ENCODE peak calls at places on chromosomes 7 and 10, in nine cellular contexts. One of them, this sample, is unnamed.

GRCh38 chr7:42292991-42293521 is 56.0 kb upstream of the GLI3 start:
- DNase-seq in fibroblast of lung: no peak
- DNase-seq in activated CD8-positive, alpha-beta T cell treated with anti-CD3 and anti-CD28 coated beads, Interleukin-2, amount 10 ng/mL, durations not matched to agents 7 days and 5 days: no peak
- DNase-seq in NCI-H1105: no peak
- DNase-seq in AG08395: no peak
- DNase-seq in BJ: no peak
- DNase-seq in EL: no peak
- DNase-seq in NCI-H774: no peak
- DNase-seq in kidney tubule cell: no peak
- DNase-seq in this sample: no peak

GRCh38 chr7:24922099-24922773 is 57.7 kb downstream of the OSBPL3 start:
- DNase-seq in NCI-H1105: no peak
- DNase-seq in AG08395: peak; percentile 52
- DNase-seq in BJ: peak; percentile 30
- DNase-seq in EL: peak; percentile 43
- DNase-seq in kidney tubule cell: peak; percentile 50
- DNase-seq in activated CD8-positive, alpha-beta T cell treated with anti-CD3 and anti-CD28 coated beads, Interleukin-2, amount 10 ng/mL, durations not matched to agents 7 days and 5 days: no peak
- DNase-seq in fibroblast of lung: no peak
- DNase-seq in NCI-H774: no peak
- DNase-seq in this sample: no peak

GRCh38 chr10:109939253-109939961 is 16.1 kb upstream of the XPNPEP1 start:
- DNase-seq in AG08395: no peak
- DNase-seq in activated CD8-positive, alpha-beta T cell treated with anti-CD3 and anti-CD28 coated beads, Interleukin-2, amount 10 ng/mL, durations not matched to agents 7 days and 5 days: no peak
- DNase-seq in kidney tubule cell: no peak
- DNase-seq in BJ: no peak
- DNase-seq in EL: no peak
- DNase-seq in fibroblast of lung: no peak
- DNase-seq in NCI-H1105: no peak
- DNase-seq in NCI-H774: no peak
- DNase-seq in this sample: no peak

GRCh38 chr10:132938472-132939329 is 3.7 kb downstream of the CFAP46 start:
- DNase-seq in kidney tubule cell: peak; percentile 13
- DNase-seq in EL: no peak
- DNase-seq in NCI-H1105: no peak
- DNase-seq in fibroblast of lung: no peak
- DNase-seq in NCI-H774: no peak
- DNase-seq in AG08395: peak; percentile 15
- DNase-seq in BJ: no peak
- DNase-seq in activated CD8-positive, alpha-beta T cell treated with anti-CD3 and anti-CD28 coated beads, Interleukin-2, amount 10 ng/mL, durations not matched to agents 7 days and 5 days: no peak
- DNase-seq in this sample: no peak

GRCh38 chr10:114694735-114695134 is 36.7 kb upstream of the ABLIM1 start:
- DNase-seq in EL: peak; percentile 35
- DNase-seq in fibroblast of lung: no peak
- DNase-seq in NCI-H774: no peak
- DNase-seq in activated CD8-positive, alpha-beta T cell treated with anti-CD3 and anti-CD28 coated beads, Interleukin-2, amount 10 ng/mL, durations not matched to agents 7 days and 5 days: peak; percentile 27
- DNase-seq in NCI-H1105: no peak
- DNase-seq in kidney tubule cell: peak; percentile 19
- DNase-seq in BJ: no peak
- DNase-seq in AG08395: no peak
- DNase-seq in this sample: no peak

GRCh38 chr7:140961117-140961516 is 36.4 kb upstream of the BRAF start:
- DNase-seq in kidney tubule cell: no peak
- DNase-seq in BJ: no peak
- DNase-seq in fibroblast of lung: no peak
- DNase-seq in NCI-H774: no peak
- DNase-seq in NCI-H1105: no peak
- DNase-seq in AG08395: no peak
- DNase-seq in EL: no peak
- DNase-seq in activated CD8-positive, alpha-beta T cell treated with anti-CD3 and anti-CD28 coated beads, Interleukin-2, amount 10 ng/mL, durations not matched to agents 7 days and 5 days: no peak
- DNase-seq in this sample: no peak

GRCh38 chr10:71587941-71588573 is 131.5 kb downstream of the C10orf105 start:
- DNase-seq in AG08395: no peak
- DNase-seq in EL: no peak
- DNase-seq in NCI-H774: no peak
- DNase-seq in fibroblast of lung: peak; percentile 25
- DNase-seq in kidney tubule cell: no peak
- DNase-seq in activated CD8-positive, alpha-beta T cell treated with anti-CD3 and anti-CD28 coated beads, Interleukin-2, amount 10 ng/mL, durations not matched to agents 7 days and 5 days: no peak
- DNase-seq in NCI-H1105: no peak
- DNase-seq in BJ: no peak
- DNase-seq in this sample: no peak

GRCh38 chr10:125083576-125083920 is 76.8 kb downstream of the CTBP2 start:
- DNase-seq in NCI-H1105: no peak
- DNase-seq in activated CD8-positive, alpha-beta T cell treated with anti-CD3 and anti-CD28 coated beads, Interleukin-2, amount 10 ng/mL, durations not matched to agents 7 days and 5 days: no peak
- DNase-seq in NCI-H774: no peak
- DNase-seq in fibroblast of lung: peak; percentile 85
- DNase-seq in EL: peak; percentile 93
- DNase-seq in AG08395: peak; percentile 68
- DNase-seq in kidney tubule cell: peak; percentile 96
- DNase-seq in BJ: peak; percentile 71
- DNase-seq in this sample: peak; percentile 62

GRCh38 chr7:33852838-33853237 is 52.5 kb upstream of the BMPER start:
- DNase-seq in NCI-H774: no peak
- DNase-seq in NCI-H1105: no peak
- DNase-seq in AG08395: no peak
- DNase-seq in BJ: no peak
- DNase-seq in EL: no peak
- DNase-seq in activated CD8-positive, alpha-beta T cell treated with anti-CD3 and anti-CD28 coated beads, Interleukin-2, amount 10 ng/mL, durations not matched to agents 7 days and 5 days: no peak
- DNase-seq in kidney tubule cell: no peak
- DNase-seq in fibroblast of lung: no peak
- DNase-seq in this sample: no peak

GRCh38 chr10:101001225-101002035 is 1.8 kb downstream of the LZTS2 start:
- DNase-seq in NCI-H774: no peak
- DNase-seq in EL: peak; percentile 92
- DNase-seq in AG08395: peak; percentile 92
- DNase-seq in fibroblast of lung: peak; percentile 93
- DNase-seq in BJ: peak; percentile 73
- DNase-seq in activated CD8-positive, alpha-beta T cell treated with anti-CD3 and anti-CD28 coated beads, Interleukin-2, amount 10 ng/mL, durations not matched to agents 7 days and 5 days: no peak
- DNase-seq in kidney tubule cell: peak; percentile 93
- DNase-seq in NCI-H1105: no peak
- DNase-seq in this sample: peak; percentile 93

GRCh38 chr10:68756246-68756645 is 35.2 kb downstream of the CCAR1 start:
- DNase-seq in fibroblast of lung: no peak
- DNase-seq in AG08395: no peak
- DNase-seq in kidney tubule cell: no peak
- DNase-seq in NCI-H774: no peak
- DNase-seq in BJ: no peak
- DNase-seq in EL: no peak
- DNase-seq in NCI-H1105: no peak
- DNase-seq in activated CD8-positive, alpha-beta T cell treated with anti-CD3 and anti-CD28 coated beads, Interleukin-2, amount 10 ng/mL, durations not matched to agents 7 days and 5 days: no peak
- DNase-seq in this sample: no peak

GRCh38 chr10:86229378-86229777 is 137.2 kb downstream of the GRID1 start:
- DNase-seq in EL: no peak
- DNase-seq in fibroblast of lung: peak; percentile 55
- DNase-seq in BJ: no peak
- DNase-seq in NCI-H1105: no peak
- DNase-seq in activated CD8-positive, alpha-beta T cell treated with anti-CD3 and anti-CD28 coated beads, Interleukin-2, amount 10 ng/mL, durations not matched to agents 7 days and 5 days: no peak
- DNase-seq in kidney tubule cell: peak; percentile 49
- DNase-seq in AG08395: no peak
- DNase-seq in NCI-H774: no peak
- DNase-seq in this sample: no peak

GRCh38 chr10:59393349-59393748 is 31.0 kb upstream of the FAM13C start:
- DNase-seq in activated CD8-positive, alpha-beta T cell treated with anti-CD3 and anti-CD28 coated beads, Interleukin-2, amount 10 ng/mL, durations not matched to agents 7 days and 5 days: no peak
- DNase-seq in NCI-H774: no peak
- DNase-seq in NCI-H1105: no peak
- DNase-seq in BJ: no peak
- DNase-seq in EL: peak; percentile 10
- DNase-seq in AG08395: peak; percentile 3
- DNase-seq in fibroblast of lung: peak; percentile 40
- DNase-seq in kidney tubule cell: peak; percentile 51
- DNase-seq in this sample: no peak

GRCh38 chr10:53619678-53620077 is 847.1 kb upstream of the MBL2 start:
- DNase-seq in NCI-H774: no peak
- DNase-seq in BJ: no peak
- DNase-seq in kidney tubule cell: peak; percentile 7
- DNase-seq in AG08395: no peak
- DNase-seq in activated CD8-positive, alpha-beta T cell treated with anti-CD3 and anti-CD28 coated beads, Interleukin-2, amount 10 ng/mL, durations not matched to agents 7 days and 5 days: no peak
- DNase-seq in fibroblast of lung: peak; percentile 19
- DNase-seq in NCI-H1105: no peak
- DNase-seq in EL: no peak
- DNase-seq in this sample: no peak

GRCh38 chr10:86523348-86523747 is 1.8 kb upstream of the WAPL start:
- DNase-seq in BJ: no peak
- DNase-seq in NCI-H1105: no peak
- DNase-seq in kidney tubule cell: peak; percentile 31
- DNase-seq in fibroblast of lung: peak; percentile 17
- DNase-seq in EL: peak; percentile 38
- DNase-seq in activated CD8-positive, alpha-beta T cell treated with anti-CD3 and anti-CD28 coated beads, Interleukin-2, amount 10 ng/mL, durations not matched to agents 7 days and 5 days: no peak
- DNase-seq in AG08395: peak; percentile 46
- DNase-seq in NCI-H774: no peak
- DNase-seq in this sample: no peak

This sample was measured in AG08396.